ENCODE peak calls at places on chromosomes 11 and 22, in six cellular contexts. L is A549, I is IMR-90, H is sigmoid colon, Q is stomach, A is adrenal gland. P is an unnamed sample.

GRCh38 chr11:88604255-88604654 is 266.7 kb upstream of the CTSC start:
- DNase-seq in Q (no peak), L (no peak), I (peak), H (no peak), A (no peak), P (no peak)

GRCh38 chr22:19105456-19105855 is 16.8 kb downstream of the DGCR2 start:
- DNase-seq in H (peak), Q (no peak), L (no peak), I (no peak), A (no peak), P (no peak)

GRCh38 chr11:18111005-18111404 is 5.1 kb upstream of the SAAL1 start:
- DNase-seq in A (no peak), I (no peak), L (no peak), H (no peak), Q (no peak), P (no peak)

GRCh38 chr11:44556735-44557409 is 8.6 kb upstream of the CD82 start:
- DNase-seq in H (peak), Q (peak), A (peak), I (peak), L (peak), P (peak)

GRCh38 chr11:28903716-28904115 is 795.5 kb downstream of the METTL15 start:
- DNase-seq in Q (no peak), A (no peak), H (no peak), L (no peak), I (peak), P (no peak)

GRCh38 chr22:39446239-39446721 is 10.5 kb upstream of the MGAT3 start:
- DNase-seq in I (no peak), H (no peak), A (no peak), L (no peak), Q (peak), P (no peak)

GRCh38 chr11:133928628-133929059 is 28.1 kb downstream of the IGSF9B start:
- DNase-seq in I (no peak), L (no peak), Q (peak), A (no peak), H (no peak), P (no peak)

GRCh38 chr11:19087658-19088057 is 27.1 kb upstream of the MRGPRX2 start:
- DNase-seq in L (no peak), A (no peak), I (peak), Q (no peak), H (no peak), P (no peak)

GRCh38 chr11:6623391-6624363 is 4.5 kb upstream of the TPP1 start:
- DNase-seq in A (no peak), I (no peak), Q (no peak), H (no peak), L (no peak), P (no peak)

GRCh38 chr11:7528514-7529049 is 14.8 kb downstream of the PPFIBP2 start:
- DNase-seq in A (no peak), I (no peak), Q (no peak), L (no peak), H (no peak), P (no peak)

GRCh38 chr11:85663781-85664560 is 958 bp downstream of the CREBZF start:
- DNase-seq in H (peak), Q (peak), I (peak), L (peak), A (peak), P (peak)

GRCh38 chr22:41619979-41620645 is 731 bp downstream of the DESI1 start:
- DNase-seq in L (no peak), Q (peak), H (peak), A (peak), I (no peak), P (peak)

GRCh38 chr22:39175127-39176066 is 22.9 kb upstream of the CBX7 start:
- DNase-seq in H (no peak), I (no peak), Q (no peak), A (no peak), L (peak), P (peak)

GRCh38 chr11:83773950-83774880 is 488.0 kb upstream of the CCDC90B start:
- DNase-seq in A (no peak), Q (no peak), H (no peak), L (no peak), I (peak), P (no peak)

GRCh38 chr11:121800704-121801516 is 315.1 kb downstream of the BLID start:
- DNase-seq in A (no peak), L (no peak), Q (no peak), I (no peak), H (no peak), P (peak)

GRCh38 chr22:23281053-23281405 is 100.7 kb downstream of the BCR start:
- DNase-seq in L (no peak), Q (no peak), H (no peak), A (no peak), I (no peak), P (no peak)

GRCh38 chr11:7890417-7891179 is 40.5 kb downstream of the OR10A6 start:
- DNase-seq in H (no peak), I (no peak), L (no peak), A (no peak), Q (no peak), P (no peak)

GRCh38 chr11:37642321-37642720 is 1044.3 kb upstream of the RAG2 start:
- DNase-seq in Q (no peak), I (no peak), H (no peak), A (no peak), L (no peak), P (no peak)

GRCh38 chr11:60064115-60064514 is 7.7 kb downstream of the MS4A3 start:
- DNase-seq in Q (no peak), A (no peak), H (no peak), I (no peak), L (no peak), P (no peak)

GRCh38 chr11:87300640-87301381 is 263.1 kb downstream of the TMEM135 start:
- DNase-seq in I (peak), L (peak), Q (no peak), H (no peak), A (no peak), P (no peak)

GRCh38 chr11:118806400-118806799 is 15.4 kb upstream of the DDX6 start:
- DNase-seq in A (no peak), H (no peak), Q (no peak), I (no peak), L (no peak), P (no peak)
- H3K4me3 ChIP-seq in A (no peak), H (no peak), Q (no peak), I (no peak), L (no peak), P (no peak)

GRCh38 chr11:1862588-1863351 is 9.9 kb downstream of the LSP1 start:
- DNase-seq in Q (no peak), H (no peak), A (peak), I (no peak), L (peak), P (no peak)
- TF ChIP-seq POLR2A in Q (no peak), H (no peak), A (peak), I (no peak), L (no peak), P (no peak)

GRCh38 chr11:102292951-102293350 is 24.3 kb upstream of the BIRC3 start:
- DNase-seq in A (no peak), L (no peak), I (no peak), Q (no peak), H (no peak), P (no peak)
- H3K4me3 ChIP-seq in A (no peak), L (no peak), I (no peak), Q (no peak), H (no peak), P (no peak)

GRCh38 chr11:112216591-112217105 is 9.6 kb upstream of the PTS start:
- DNase-seq in H (no peak), Q (no peak), I (peak), L (no peak), A (no peak), P (no peak)
- TF ChIP-seq POLR2A in H (no peak), Q (no peak), I (no peak), L (no peak), A (no peak), P (no peak)

GRCh38 chr11:62542111-62542745 is 4.4 kb downstream of the AHNAK start:
- DNase-seq in A (no peak), Q (peak), I (peak), H (no peak), L (no peak), P (no peak)

GRCh38 chr11:62538470-62539237 is 8.0 kb downstream of the AHNAK start:
- DNase-seq in A (no peak), I (no peak), H (no peak), Q (no peak), L (no peak), P (no peak)

GRCh38 chr11:62536301-62536957 is 10.2 kb downstream of the AHNAK start:
- DNase-seq in I (no peak), Q (no peak), H (peak), L (no peak), A (no peak), P (no peak)

GRCh38 chr11:62540804-62541671 is 5.6 kb downstream of the AHNAK start:
- DNase-seq in A (no peak), Q (no peak), L (no peak), H (peak), I (peak), P (no peak)

GRCh38 chr11:62539238-62539925 is 7.2 kb downstream of the AHNAK start:
- DNase-seq in H (peak), I (peak), A (peak), Q (peak), L (peak), P (peak)
- H3K4me3 ChIP-seq in H (peak), I (no peak), A (no peak), Q (peak), L (peak), P (peak)

GRCh38 chr11:12674936-12675696 is 895 bp downstream of the TEAD1 start:
- DNase-seq in A (peak), H (peak), Q (peak), I (no peak), L (no peak), P (peak)

GRCh38 chr11:12673601-12673923 is 659 bp upstream of the TEAD1 start:
- DNase-seq in A (no peak), H (no peak), I (no peak), L (no peak), Q (no peak), P (no peak)

GRCh38 chr11:12675951-12676711 is 1.9 kb downstream of the TEAD1 start:
- DNase-seq in H (peak), Q (no peak), L (no peak), I (peak), A (no peak), P (no peak)

GRCh38 chr11:12674571-12674935 is 332 bp downstream of the TEAD1 start:
- DNase-seq in A (no peak), H (peak), I (no peak), L (no peak), Q (peak), P (no peak)

DNA sequence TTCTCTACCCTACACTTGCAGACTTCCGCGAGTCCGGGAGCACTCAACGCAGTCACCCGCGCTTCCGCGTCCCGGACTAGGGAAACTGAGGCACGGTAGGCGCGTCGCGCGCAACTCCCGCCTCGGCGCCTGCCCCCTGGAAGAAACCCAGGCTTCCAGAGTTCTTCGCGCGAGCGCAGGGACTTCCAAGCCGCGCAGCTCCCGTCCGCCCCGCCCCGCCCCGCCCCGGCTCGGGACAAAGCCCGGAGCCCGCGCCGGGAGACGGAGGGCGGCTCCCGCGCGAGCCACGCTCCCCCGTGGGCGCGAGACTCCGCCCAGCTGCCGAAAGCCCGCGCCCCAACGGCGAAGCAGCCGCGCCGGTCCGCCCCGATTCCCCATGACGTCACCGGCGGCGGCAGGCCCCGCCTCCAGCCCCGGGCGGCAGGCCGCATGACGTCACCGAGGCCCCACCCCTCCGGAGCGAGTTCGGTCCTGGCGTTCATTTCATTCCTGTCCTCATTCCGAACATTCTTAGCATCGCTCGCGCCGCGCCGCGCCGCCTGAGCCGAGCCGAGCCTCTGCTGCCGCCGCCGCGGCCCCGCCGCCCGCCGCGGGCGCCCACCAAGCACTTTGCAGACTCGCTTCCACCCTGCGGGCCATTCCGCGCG is at the start of gene TEAD1:
- DNase-seq in A (peak), Q (peak), L (peak), H (peak), I (peak), P (peak)
- TF ChIP-seq POLR2A in A (peak), Q (no peak), L (peak), H (peak), I (peak), P (peak)

P was measured in ovary.